ENCODE peak calls at places on chromosome 13, in four cellular contexts. One of them, this sample, is unnamed.

GRCh38 chr13:100363351-100363750 is 225.2 kb downstream of the GGACT start:
- DNase-seq in endothelial cell of umbilical vein: peak
- DNase-seq in H1: no peak
- DNase-seq in H9: no peak
- DNase-seq in this sample: no peak

GRCh38 chr13:24134772-24135171 is 25.7 kb upstream of the SPATA13 start:
- DNase-seq in endothelial cell of umbilical vein: no peak
- DNase-seq in H1: no peak
- DNase-seq in H9: no peak
- DNase-seq in this sample: no peak

GRCh38 chr13:110150384-110151091 is 156.4 kb downstream of the COL4A1 start:
- DNase-seq in endothelial cell of umbilical vein: no peak
- DNase-seq in H1: no peak
- DNase-seq in H9: no peak
- DNase-seq in this sample: no peak

GRCh38 chr13:23744315-23744714 is 144.9 kb downstream of the MIPEP start:
- DNase-seq in H1: no peak
- DNase-seq in endothelial cell of umbilical vein: no peak
- DNase-seq in H9: no peak
- DNase-seq in this sample: no peak

GRCh38 chr13:87384099-87384498 is 287.1 kb upstream of the SLITRK5 start:
- DNase-seq in H9: no peak
- DNase-seq in H1: no peak
- DNase-seq in endothelial cell of umbilical vein: no peak
- DNase-seq in this sample: no peak

GRCh38 chr13:113907637-113908617 is 44.1 kb upstream of the GAS6 start:
- DNase-seq in endothelial cell of umbilical vein: no peak
- DNase-seq in H9: no peak
- DNase-seq in H1: no peak
- DNase-seq in this sample: no peak

GRCh38 chr13:99985886-99986527 is 4.4 kb downstream of the ZIC2 start:
- DNase-seq in endothelial cell of umbilical vein: no peak
- DNase-seq in H1: no peak
- DNase-seq in H9: no peak
- DNase-seq in this sample: no peak

GRCh38 chr13:97175041-97175440 is 47.1 kb upstream of the MBNL2 start:
- DNase-seq in endothelial cell of umbilical vein: no peak
- DNase-seq in H9: no peak
- DNase-seq in H1: no peak
- DNase-seq in this sample: no peak

GRCh38 chr13:29852464-29853054 is 2.1 kb upstream of the UBL3 start:
- DNase-seq in H1: no peak
- DNase-seq in H9: no peak
- DNase-seq in endothelial cell of umbilical vein: no peak
- DNase-seq in this sample: no peak

GRCh38 chr13:20652946-20653345 is 50.6 kb upstream of the IL17D start:
- DNase-seq in endothelial cell of umbilical vein: no peak
- DNase-seq in H1: no peak
- DNase-seq in H9: no peak
- DNase-seq in this sample: no peak

GRCh38 chr13:20658451-20658850 is 45.0 kb upstream of the IL17D start:
- DNase-seq in H9: no peak
- DNase-seq in endothelial cell of umbilical vein: no peak
- DNase-seq in H1: no peak
- DNase-seq in this sample: no peak

DNA sequence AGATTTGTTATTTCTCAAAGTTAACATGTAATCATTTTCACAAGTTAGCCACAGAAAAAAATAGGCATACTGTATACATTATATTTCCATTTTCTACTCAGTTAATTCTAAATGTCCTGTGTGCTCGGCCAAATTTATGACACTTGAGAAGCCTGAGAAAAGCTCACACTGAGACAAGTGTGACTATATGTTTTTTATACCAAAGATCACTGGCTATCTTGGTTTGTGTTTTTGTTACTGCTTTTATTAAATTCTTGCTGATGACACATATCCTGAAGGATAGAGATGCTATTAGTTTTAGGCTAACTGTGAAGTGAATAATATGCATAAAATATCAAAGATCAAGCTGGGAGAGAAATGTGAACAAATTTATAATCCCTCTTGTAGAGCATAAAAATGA is 49.3 kb upstream of the IL17D start:
- DNase-seq in H9: no peak
- DNase-seq in H1: no peak
- DNase-seq in endothelial cell of umbilical vein: peak
- DNase-seq in this sample: no peak
- H2AFZ ChIP-seq in H9: no peak
- H2AFZ ChIP-seq in H1: no peak
- H2AFZ ChIP-seq in endothelial cell of umbilical vein: peak
- H2AFZ ChIP-seq in this sample: no peak

GRCh38 chr13:46355088-46355468 is 32.0 kb downstream of the RUBCNL start:
- DNase-seq in H9: no peak
- DNase-seq in H1: no peak
- DNase-seq in endothelial cell of umbilical vein: no peak
- DNase-seq in this sample: no peak
- H2AFZ ChIP-seq in H9: peak
- H2AFZ ChIP-seq in H1: no peak
- H2AFZ ChIP-seq in endothelial cell of umbilical vein: no peak
- H2AFZ ChIP-seq in this sample: no peak

DNA sequence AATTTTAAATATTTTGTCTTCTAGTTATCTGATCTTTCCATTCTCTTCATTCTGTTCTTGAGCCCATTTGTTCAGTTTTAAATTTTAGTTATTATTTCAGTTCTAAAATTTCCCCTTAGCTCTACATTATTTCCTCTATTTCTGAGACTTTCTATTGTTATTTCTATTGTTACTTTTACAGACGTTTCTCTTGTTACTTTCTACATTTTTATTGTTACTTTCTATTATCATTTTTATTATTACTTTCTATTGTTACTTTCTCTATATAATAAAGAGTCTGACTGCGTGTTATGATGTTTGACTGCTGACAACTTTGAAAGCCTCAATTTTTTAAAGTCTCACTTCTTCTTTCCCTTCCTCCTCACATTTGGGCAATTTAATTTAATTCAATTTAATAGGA is 915.7 kb upstream of the PCDH20 start:
- DNase-seq in H9: no peak
- DNase-seq in endothelial cell of umbilical vein: no peak
- DNase-seq in H1: no peak
- DNase-seq in this sample: no peak
- H2AFZ ChIP-seq in H9: no peak
- H2AFZ ChIP-seq in endothelial cell of umbilical vein: no peak
- H2AFZ ChIP-seq in H1: no peak
- H2AFZ ChIP-seq in this sample: no peak

GRCh38 chr13:60755380-60756163 is 358.6 kb downstream of the TDRD3 start:
- DNase-seq in H1: no peak
- DNase-seq in endothelial cell of umbilical vein: peak
- DNase-seq in H9: peak
- DNase-seq in this sample: no peak
- H2AFZ ChIP-seq in H1: no peak
- H2AFZ ChIP-seq in endothelial cell of umbilical vein: no peak
- H2AFZ ChIP-seq in H9: no peak
- H2AFZ ChIP-seq in this sample: no peak

GRCh38 chr13:33606692-33607091 is 211.3 kb upstream of the RFC3 start:
- DNase-seq in H1: peak
- DNase-seq in endothelial cell of umbilical vein: no peak
- DNase-seq in H9: peak
- DNase-seq in this sample: no peak
- H2AFZ ChIP-seq in H1: peak
- H2AFZ ChIP-seq in endothelial cell of umbilical vein: peak
- H2AFZ ChIP-seq in H9: no peak
- H2AFZ ChIP-seq in this sample: no peak

GRCh38 chr13:39189778-39190177 is 151.5 kb downstream of the NHLRC3 start:
- DNase-seq in endothelial cell of umbilical vein: no peak
- DNase-seq in H9: no peak
- DNase-seq in H1: peak
- DNase-seq in this sample: no peak
- H2AFZ ChIP-seq in endothelial cell of umbilical vein: no peak
- H2AFZ ChIP-seq in H9: no peak
- H2AFZ ChIP-seq in H1: no peak
- H2AFZ ChIP-seq in this sample: no peak

DNA sequence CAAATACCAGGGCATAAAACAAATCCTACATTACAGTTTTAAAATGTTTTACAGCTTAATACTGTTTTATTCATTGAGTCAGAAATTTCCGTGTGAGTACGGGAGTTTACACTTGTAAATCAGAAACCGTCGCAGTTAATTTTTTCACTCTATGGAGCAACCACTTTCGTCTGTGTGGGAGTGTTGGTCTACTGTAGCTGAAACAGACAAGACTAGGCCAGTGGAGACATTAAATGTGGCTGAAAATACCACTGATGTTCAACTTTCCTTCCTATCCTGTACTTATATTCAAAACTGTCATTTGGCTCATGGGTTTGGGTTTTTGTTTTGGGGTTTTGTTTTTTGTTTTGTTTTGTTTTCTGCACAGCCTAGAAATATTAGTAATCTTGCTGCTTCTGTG is 268.7 kb downstream of the DCT start:
- DNase-seq in H9: no peak
- DNase-seq in H1: no peak
- DNase-seq in endothelial cell of umbilical vein: no peak
- DNase-seq in this sample: no peak
- H2AFZ ChIP-seq in H9: no peak
- H2AFZ ChIP-seq in H1: no peak
- H2AFZ ChIP-seq in endothelial cell of umbilical vein: no peak
- H2AFZ ChIP-seq in this sample: no peak

GRCh38 chr13:63463782-63464610 is 2048.3 kb upstream of the PCDH20 start:
- DNase-seq in H9: no peak
- DNase-seq in endothelial cell of umbilical vein: no peak
- DNase-seq in H1: no peak
- DNase-seq in this sample: no peak
- H2AFZ ChIP-seq in H9: no peak
- H2AFZ ChIP-seq in endothelial cell of umbilical vein: no peak
- H2AFZ ChIP-seq in H1: peak
- H2AFZ ChIP-seq in this sample: no peak

This sample was measured in K562.